ENCODE peak calls at places on chromosomes 5 and 9, in four cellular contexts. Z is Caco-2, L is uterus, K is brain microvascular endothelial cell. N is an unnamed sample.

GRCh38 chr5:435961-436640 is 6.9 kb upstream of the EXOC3 start:
- DNase-seq in L (no peak), Z (peak), K (no peak), N (no peak)

GRCh38 chr5:88785396-88786216 is 97.4 kb downstream of the MEF2C start:
- DNase-seq in K (peak), Z (no peak), L (peak), N (no peak)

GRCh38 chr9:92764988-92765936 is 629 bp upstream of the BICD2 start:
- DNase-seq in L (peak), K (peak), Z (peak), N (peak)

GRCh38 chr5:79346420-79346824 is 110.5 kb downstream of the JMY start:
- DNase-seq in L (no peak), K (peak), Z (no peak), N (no peak)

GRCh38 chr9:127093319-127094020 is 29.0 kb downstream of the ANGPTL2 start:
- DNase-seq in Z (no peak), L (no peak), K (no peak), N (no peak)

GRCh38 chr9:100111235-100111634 is 12.2 kb downstream of the INVS start:
- DNase-seq in Z (no peak), K (peak), L (peak), N (no peak)

GRCh38 chr5:179337227-179338122 is 7.8 kb downstream of the ADAMTS2 start:
- DNase-seq in K (no peak), Z (no peak), L (no peak), N (no peak)

GRCh38 chr9:37897665-37898064 is 6.3 kb downstream of the SLC25A51 start:
- DNase-seq in K (no peak), L (no peak), Z (no peak), N (no peak)

GRCh38 chr5:59503223-59503622 is 390.3 kb downstream of the PDE4D start:
- DNase-seq in K (no peak), L (no peak), Z (no peak), N (no peak)

GRCh38 chr9:97075289-97075870 is 36.4 kb upstream of the CTSV start:
- DNase-seq in K (no peak), L (no peak), Z (no peak), N (no peak)

GRCh38 chr9:84327184-84327583 is 13.4 kb downstream of the SLC28A3 start:
- DNase-seq in Z (no peak), L (no peak), K (no peak), N (no peak)

GRCh38 chr5:139748505-139748826 is 47.1 kb upstream of the PSD2 start:
- DNase-seq in Z (no peak), K (no peak), L (no peak), N (no peak)
- H3K4me3 ChIP-seq in Z (peak), K (no peak), L (no peak), N (no peak)

GRCh38 chr9:137217276-137218211 is 4.5 kb downstream of the RNF208 start:
- DNase-seq in K (no peak), L (peak), Z (peak), N (no peak)
- H3K4me3 ChIP-seq in K (no peak), L (no peak), Z (peak), N (no peak)

GRCh38 chr9:94879230-94879629 is 152.7 kb downstream of the AOPEP start:
- DNase-seq in L (no peak), Z (no peak), K (no peak), N (no peak)
- H3K4me3 ChIP-seq in L (no peak), Z (no peak), K (no peak), N (no peak)

GRCh38 chr5:129904667-129905466 is 602 bp downstream of the CHSY3 start:
- DNase-seq in L (peak), Z (no peak), K (peak), N (no peak)
- H3K4me3 ChIP-seq in L (peak), Z (peak), K (peak), N (peak)

N was measured in Jurkat, Clone E6-1.